ENCODE peak calls at places on chromosomes 16 and 17, in seven cellular contexts. N is CD8-positive, alpha-beta T cell; A is Panc1; B is left ventricle myocardium inferior; K is transverse colon; F is heart right ventricle; E is endothelial cell of umbilical vein. X is an unnamed sample. For H3K27me3, the result is how much of the 10 kb centered on the place peaks cover.

GRCh38 chr16:8572919-8573724 is 17.2 kb downstream of the TMEM114 start:
- DNase-seq in N (no peak), A (no peak), B (no peak), K (no peak), F (no peak), E (no peak), X (no peak)

GRCh38 chr17:45008191-45008590 is 40.1 kb upstream of the C1QL1 start:
- DNase-seq in N (no peak), A (no peak), B (no peak), K (no peak), F (no peak), E (no peak), X (no peak)

GRCh38 chr16:27920391-27920891 is 143.1 kb downstream of the GSG1L start:
- DNase-seq in N (no peak), A (no peak), B (no peak), K (no peak), F (no peak), E (no peak), X (no peak)

GRCh38 chr17:49397586-49397985 is 17.1 kb downstream of the PHB1 start:
- DNase-seq in N (no peak), A (no peak), B (no peak), K (no peak), F (no peak), E (no peak), X (no peak)

GRCh38 chr17:80786470-80786869 is 205.2 kb upstream of the CHMP6 start:
- DNase-seq in N (no peak), A (no peak), B (no peak), K (no peak), F (no peak), E (no peak), X (no peak)

GRCh38 chr16:67101683-67102082 is 8.1 kb upstream of the PHAF1 start:
- DNase-seq in N (no peak), A (no peak), B (no peak), K (no peak), F (no peak), E (no peak), X (no peak)

GRCh38 chr16:2762711-2763110 is 10.3 kb downstream of the SRRM2 start:
- DNase-seq in N (no peak), A (no peak), B (no peak), K (no peak), F (no peak), E (no peak), X (no peak)

GRCh38 chr17:37481001-37481665 is 8.6 kb upstream of the DUSP14 start:
- DNase-seq in N (no peak), A (no peak), B (no peak), K (no peak), F (no peak), E (no peak), X (no peak)

GRCh38 chr17:71502443-71502842 is 618.4 kb upstream of the SOX9 start:
- DNase-seq in N (no peak), A (no peak), B (no peak), K (no peak), F (no peak), E (no peak), X (no peak)

GRCh38 chr17:79620207-79621038 is 9.6 kb upstream of the RBFOX3 start:
- DNase-seq in N (no peak), A (no peak), B (peak), K (peak), F (no peak), E (no peak), X (no peak)

GRCh38 chr16:75060708-75061107 is 55.9 kb downstream of the LDHD start:
- DNase-seq in N (no peak), A (no peak), B (no peak), K (no peak), F (no peak), E (no peak), X (no peak)

GRCh38 chr16:47567321-47567720 is 106.2 kb downstream of the PHKB start:
- DNase-seq in N (no peak), A (no peak), B (no peak), K (no peak), F (no peak), E (no peak), X (no peak)

GRCh38 chr17:29664743-29665479 is 42.2 kb upstream of the CORO6 start:
- DNase-seq in N (no peak), A (peak), B (no peak), K (no peak), F (no peak), E (peak), X (no peak)

GRCh38 chr16:88427376-88427775 is 25.7 kb upstream of the ZFPM1 start:
- DNase-seq in N (no peak), A (no peak), B (no peak), K (no peak), F (no peak), E (no peak), X (no peak)
- H3K27me3 ChIP-seq in N (under half), A (under half), B (half or more), K (under half), F (under half), E (under half), X (under half)

DNA sequence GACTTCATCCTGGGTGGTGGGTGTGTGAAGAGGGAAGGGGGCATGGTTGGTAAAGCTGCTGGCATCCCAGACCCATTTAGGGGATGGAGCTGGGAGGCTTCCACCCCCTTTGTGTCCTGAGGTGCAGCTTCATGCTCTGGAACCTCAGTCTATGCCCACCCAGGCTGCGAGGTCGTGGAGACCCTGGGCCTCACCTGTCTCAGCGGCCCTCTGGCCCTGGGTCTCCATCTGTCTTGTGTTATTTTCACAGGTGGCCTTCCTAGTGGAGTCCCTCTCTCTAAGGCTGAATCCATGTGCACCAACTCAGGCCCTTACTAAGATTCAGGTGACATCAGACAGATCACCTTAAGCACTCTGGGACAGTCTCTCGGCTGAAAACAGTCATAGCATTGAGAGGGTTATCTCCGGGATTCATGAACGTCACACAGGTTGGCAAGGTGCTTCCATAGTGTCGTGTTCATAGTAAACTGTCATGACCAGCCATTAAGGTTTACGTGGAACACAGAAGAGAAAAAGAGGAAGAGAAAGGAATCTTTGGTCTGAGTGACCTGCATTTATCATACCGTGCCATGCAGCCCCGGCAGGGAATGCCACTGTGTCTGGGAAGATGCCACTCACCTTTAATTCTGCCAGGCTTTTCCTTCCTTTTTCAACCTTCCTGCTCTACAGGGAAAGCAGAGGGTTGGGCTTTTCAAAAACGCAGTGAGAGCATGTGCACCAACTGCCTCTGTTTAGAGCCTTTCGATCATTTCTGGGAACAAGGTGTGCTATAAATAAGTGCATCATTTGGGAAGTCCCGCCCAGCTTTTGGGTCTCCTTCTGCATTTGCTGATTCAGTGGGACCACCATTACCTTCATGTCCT is 4.5 kb upstream of the FOXL1 start:
- DNase-seq in N (no peak), A (no peak), B (no peak), K (no peak), F (no peak), E (no peak), X (no peak)
- H3K27me3 ChIP-seq in N (under half), A (under half), B (half or more), K (half or more), F (half or more), E (under half), X (under half)

DNA sequence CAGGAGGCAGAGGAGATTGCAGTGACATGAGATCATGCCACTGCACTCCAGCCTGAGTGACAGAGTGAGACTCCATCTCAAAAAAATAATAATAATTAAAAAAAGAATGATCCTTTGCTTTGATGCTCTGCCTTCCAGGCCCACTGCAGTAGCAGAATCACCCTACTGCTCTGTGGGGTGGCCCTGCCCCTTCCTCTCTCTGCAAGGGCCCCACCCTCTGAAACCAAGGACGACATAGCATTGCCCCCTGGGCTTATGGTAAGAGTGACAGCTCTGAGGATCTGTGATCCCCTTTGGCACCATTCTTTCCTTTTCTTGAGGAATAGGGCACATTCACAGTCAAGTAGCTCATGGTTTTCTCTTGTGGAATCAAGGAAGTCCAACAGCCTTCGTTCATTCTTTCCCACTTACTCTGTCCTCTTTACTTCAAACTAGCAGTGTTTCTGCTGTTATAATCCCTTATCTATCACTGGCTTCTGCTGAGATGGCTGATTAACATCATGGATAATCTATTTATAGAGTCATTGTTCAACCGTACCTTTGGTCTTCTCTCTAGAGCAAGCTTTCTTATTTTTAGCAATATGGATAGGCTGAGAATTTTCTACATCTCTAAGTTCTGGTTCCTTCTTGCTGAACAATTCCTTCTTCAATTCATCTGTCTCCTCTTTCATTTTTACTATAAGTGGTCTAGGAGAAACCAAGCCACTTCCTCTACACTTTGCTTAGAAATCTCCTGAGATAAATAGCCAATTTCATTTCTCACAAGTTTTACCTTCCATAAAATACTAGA is 14.1 kb downstream of the RAD51C start:
- DNase-seq in N (no peak), A (no peak), B (no peak), K (no peak), F (no peak), E (peak), X (no peak)
- H3K27me3 ChIP-seq in N (under half), A (under half), B (under half), K (under half), F (under half), E (under half), X (under half)

GRCh38 chr17:61815863-61816523 is 47.3 kb downstream of the BRIP1 start:
- DNase-seq in N (no peak), A (no peak), B (no peak), K (no peak), F (no peak), E (no peak), X (no peak)

GRCh38 chr17:61818225-61818624 is 45.1 kb downstream of the BRIP1 start:
- DNase-seq in N (no peak), A (no peak), B (no peak), K (no peak), F (no peak), E (no peak), X (no peak)

GRCh38 chr17:61814485-61814884 is 48.8 kb downstream of the BRIP1 start:
- DNase-seq in N (no peak), A (no peak), B (no peak), K (no peak), F (no peak), E (no peak), X (no peak)

GRCh38 chr17:61817452-61817851 is 45.9 kb downstream of the BRIP1 start:
- DNase-seq in N (no peak), A (no peak), B (no peak), K (no peak), F (no peak), E (no peak), X (no peak)

DNA sequence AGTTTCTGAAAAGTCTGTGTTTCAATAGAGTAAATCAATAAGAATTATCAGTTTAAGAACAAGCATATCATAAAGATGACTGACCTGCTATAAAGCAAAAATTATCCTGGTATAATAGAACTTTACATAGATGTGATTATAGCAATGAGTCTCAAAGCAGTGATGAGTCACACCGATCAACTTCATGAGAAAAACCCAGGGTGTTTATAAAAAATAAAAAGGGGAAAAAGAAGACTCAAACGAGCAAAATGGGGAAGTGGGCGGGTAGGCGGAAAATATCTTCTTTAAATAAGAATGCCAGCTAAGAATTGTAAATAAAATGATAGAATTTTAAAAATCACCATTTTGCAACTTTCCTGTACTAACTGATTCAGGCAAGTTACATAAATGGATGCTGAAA is 46.8 kb downstream of the BRIP1 start:
- DNase-seq in N (no peak), A (no peak), B (no peak), K (no peak), F (no peak), E (no peak), X (no peak)
- H3K27me3 ChIP-seq in N (under half), A (under half), B (under half), K (under half), F (under half), E (under half), X (under half)

GRCh38 chr16:88871730-88872416 is 5.4 kb upstream of the PABPN1L start:
- DNase-seq in N (no peak), A (no peak), B (no peak), K (no peak), F (no peak), E (no peak), X (no peak)
- H3K27me3 ChIP-seq in N (under half), A (under half), B (under half), K (under half), F (under half), E (under half), X (under half)

GRCh38 chr16:73610605-73611177 is 562.8 kb upstream of the ZFHX3 start:
- DNase-seq in N (no peak), A (no peak), B (no peak), K (no peak), F (no peak), E (no peak), X (no peak)

GRCh38 chr16:73616186-73616585 is 568.3 kb upstream of the ZFHX3 start:
- DNase-seq in N (no peak), A (no peak), B (no peak), K (no peak), F (no peak), E (no peak), X (no peak)

GRCh38 chr16:73610160-73610559 is 562.2 kb upstream of the ZFHX3 start:
- DNase-seq in N (no peak), A (no peak), B (no peak), K (no peak), F (no peak), E (no peak), X (no peak)

GRCh38 chr16:73615256-73615655 is 567.3 kb upstream of the ZFHX3 start:
- DNase-seq in N (no peak), A (no peak), B (no peak), K (no peak), F (no peak), E (no peak), X (no peak)
- H3K27me3 ChIP-seq in N (under half), A (under half), B (under half), K (under half), F (under half), E (under half), X (under half)